ENCODE peak calls at places on chromosome 21, in six cellular contexts. One of them, this sample, is unnamed.

GRCh38 chr21:34737115-34737514 is 68.3 kb downstream of the CLIC6 start:
- DNase-seq in PC-9: no peak
- DNase-seq in SJSA1: no peak
- DNase-seq in Peyer's patch: no peak
- DNase-seq in aorta: no peak
- DNase-seq in CD8-positive, alpha-beta T cell: no peak
- DNase-seq in this sample: no peak

GRCh38 chr21:31875424-31876097 is 2.7 kb downstream of the HUNK start:
- DNase-seq in SJSA1: no peak
- DNase-seq in PC-9: no peak
- DNase-seq in CD8-positive, alpha-beta T cell: no peak
- DNase-seq in aorta: no peak
- DNase-seq in Peyer's patch: no peak
- DNase-seq in this sample: no peak

GRCh38 chr21:28521932-28522826 is 470.5 kb downstream of the LTN1 start:
- DNase-seq in CD8-positive, alpha-beta T cell: no peak
- DNase-seq in aorta: no peak
- DNase-seq in Peyer's patch: no peak
- DNase-seq in SJSA1: no peak
- DNase-seq in PC-9: no peak
- DNase-seq in this sample: no peak

GRCh38 chr21:34869541-34869940 is 179.6 kb downstream of the RUNX1 start:
- DNase-seq in Peyer's patch: no peak
- DNase-seq in CD8-positive, alpha-beta T cell: no peak
- DNase-seq in aorta: no peak
- DNase-seq in SJSA1: no peak
- DNase-seq in PC-9: no peak
- DNase-seq in this sample: no peak

GRCh38 chr21:15742694-15743093 is 12.9 kb downstream of the USP25 start:
- DNase-seq in aorta: no peak
- DNase-seq in PC-9: no peak
- DNase-seq in Peyer's patch: no peak
- DNase-seq in SJSA1: no peak
- DNase-seq in CD8-positive, alpha-beta T cell: no peak
- DNase-seq in this sample: no peak

GRCh38 chr21:17196619-17197018 is 316.2 kb upstream of the CXADR start:
- DNase-seq in PC-9: no peak
- DNase-seq in SJSA1: no peak
- DNase-seq in aorta: no peak
- DNase-seq in Peyer's patch: no peak
- DNase-seq in CD8-positive, alpha-beta T cell: no peak
- DNase-seq in this sample: no peak

GRCh38 chr21:25361765-25362164 is 245.5 kb downstream of the MRPL39 start:
- DNase-seq in PC-9: no peak
- DNase-seq in Peyer's patch: no peak
- DNase-seq in SJSA1: no peak
- DNase-seq in aorta: no peak
- DNase-seq in CD8-positive, alpha-beta T cell: no peak
- DNase-seq in this sample: no peak

GRCh38 chr21:46253610-46254124 is 25.1 kb upstream of the LSS start:
- DNase-seq in PC-9: no peak
- DNase-seq in Peyer's patch: no peak
- DNase-seq in SJSA1: no peak
- DNase-seq in aorta: no peak
- DNase-seq in CD8-positive, alpha-beta T cell: peak
- DNase-seq in this sample: no peak

GRCh38 chr21:29721242-29721641 is 218.6 kb downstream of the GRIK1 start:
- DNase-seq in PC-9: no peak
- DNase-seq in CD8-positive, alpha-beta T cell: no peak
- DNase-seq in Peyer's patch: no peak
- DNase-seq in SJSA1: no peak
- DNase-seq in aorta: no peak
- DNase-seq in this sample: no peak

GRCh38 chr21:45478816-45479669 is 63.2 kb downstream of the SLC19A1 start:
- DNase-seq in PC-9: no peak
- DNase-seq in aorta: no peak
- DNase-seq in Peyer's patch: no peak
- DNase-seq in SJSA1: no peak
- DNase-seq in CD8-positive, alpha-beta T cell: no peak
- DNase-seq in this sample: no peak

GRCh38 chr21:33401617-33401967 is 1.6 kb upstream of the IFNGR2 start:
- DNase-seq in SJSA1: no peak
- DNase-seq in aorta: peak
- DNase-seq in CD8-positive, alpha-beta T cell: no peak
- DNase-seq in Peyer's patch: no peak
- DNase-seq in PC-9: no peak
- DNase-seq in this sample: no peak

GRCh38 chr21:46196733-46197132 is 12.5 kb upstream of the SPATC1L start:
- DNase-seq in CD8-positive, alpha-beta T cell: no peak
- DNase-seq in aorta: peak
- DNase-seq in PC-9: no peak
- DNase-seq in SJSA1: no peak
- DNase-seq in Peyer's patch: no peak
- DNase-seq in this sample: no peak

GRCh38 chr21:46347791-46348381 is 23.9 kb downstream of the PCNT start:
- DNase-seq in Peyer's patch: no peak
- DNase-seq in SJSA1: peak
- DNase-seq in aorta: peak
- DNase-seq in PC-9: no peak
- DNase-seq in CD8-positive, alpha-beta T cell: no peak
- DNase-seq in this sample: no peak

GRCh38 chr21:27570306-27570868 is 603.5 kb upstream of the ADAMTS5 start:
- DNase-seq in CD8-positive, alpha-beta T cell: no peak
- DNase-seq in SJSA1: peak
- DNase-seq in aorta: peak
- DNase-seq in PC-9: no peak
- DNase-seq in Peyer's patch: no peak
- DNase-seq in this sample: no peak

GRCh38 chr21:46111193-46111571 is 13.3 kb downstream of the COL6A2 start:
- DNase-seq in CD8-positive, alpha-beta T cell: no peak
- DNase-seq in aorta: peak
- DNase-seq in PC-9: no peak
- DNase-seq in Peyer's patch: no peak
- DNase-seq in SJSA1: peak
- DNase-seq in this sample: no peak

GRCh38 chr21:32717851-32718316 is 9.9 kb downstream of the SYNJ1 start:
- DNase-seq in CD8-positive, alpha-beta T cell: no peak
- DNase-seq in aorta: no peak
- DNase-seq in PC-9: no peak
- DNase-seq in SJSA1: no peak
- DNase-seq in Peyer's patch: no peak
- DNase-seq in this sample: no peak

GRCh38 chr21:43712268-43712942 is 6.5 kb upstream of the PDXK start:
- DNase-seq in SJSA1: no peak
- DNase-seq in Peyer's patch: no peak
- DNase-seq in aorta: peak
- DNase-seq in CD8-positive, alpha-beta T cell: no peak
- DNase-seq in PC-9: peak
- DNase-seq in this sample: no peak

GRCh38 chr21:43953028-43953427 is 59.1 kb upstream of the TRAPPC10 start:
- DNase-seq in SJSA1: no peak
- DNase-seq in aorta: no peak
- DNase-seq in PC-9: no peak
- DNase-seq in CD8-positive, alpha-beta T cell: no peak
- DNase-seq in Peyer's patch: no peak
- DNase-seq in this sample: no peak

GRCh38 chr21:14838400-14838799 is 226.4 kb downstream of the NRIP1 start:
- DNase-seq in SJSA1: no peak
- DNase-seq in CD8-positive, alpha-beta T cell: no peak
- DNase-seq in Peyer's patch: no peak
- DNase-seq in PC-9: no peak
- DNase-seq in aorta: no peak
- DNase-seq in this sample: no peak

DNA sequence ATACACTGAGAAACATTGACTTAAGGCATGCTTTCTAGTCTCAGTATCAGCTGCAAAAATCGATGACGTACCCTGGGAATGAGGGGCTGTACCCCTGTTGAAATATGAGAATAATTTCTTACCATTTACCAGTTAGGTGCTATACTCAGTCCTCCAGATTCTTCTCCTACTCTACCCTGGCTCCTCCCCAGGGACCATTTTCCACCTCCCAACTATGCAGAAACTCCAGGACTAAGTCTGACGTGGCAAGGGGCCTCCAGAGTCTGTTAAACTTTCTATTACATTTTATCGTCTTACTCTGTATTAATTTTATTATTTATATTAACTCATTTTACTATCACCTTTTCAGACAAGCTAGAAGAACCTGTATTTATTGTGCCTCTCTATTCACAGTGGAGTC is 124.3 kb downstream of the CYYR1 start:
- DNase-seq in PC-9: no peak
- DNase-seq in SJSA1: no peak
- DNase-seq in aorta: peak
- DNase-seq in Peyer's patch: no peak
- DNase-seq in CD8-positive, alpha-beta T cell: no peak
- DNase-seq in this sample: no peak
- H3K27ac ChIP-seq in PC-9: no peak
- H3K27ac ChIP-seq in SJSA1: no peak
- H3K27ac ChIP-seq in aorta: peak
- H3K27ac ChIP-seq in Peyer's patch: no peak
- H3K27ac ChIP-seq in CD8-positive, alpha-beta T cell: no peak
- H3K27ac ChIP-seq in this sample: peak

GRCh38 chr21:38910390-38911008 is 104.8 kb downstream of the ETS2 start:
- DNase-seq in aorta: no peak
- DNase-seq in CD8-positive, alpha-beta T cell: no peak
- DNase-seq in PC-9: peak
- DNase-seq in SJSA1: peak
- DNase-seq in Peyer's patch: no peak
- DNase-seq in this sample: no peak

GRCh38 chr21:38909109-38909508 is 103.4 kb downstream of the ETS2 start:
- DNase-seq in Peyer's patch: no peak
- DNase-seq in aorta: no peak
- DNase-seq in CD8-positive, alpha-beta T cell: no peak
- DNase-seq in PC-9: no peak
- DNase-seq in SJSA1: no peak
- DNase-seq in this sample: no peak

GRCh38 chr21:38908537-38908936 is 102.8 kb downstream of the ETS2 start:
- DNase-seq in aorta: no peak
- DNase-seq in PC-9: no peak
- DNase-seq in Peyer's patch: no peak
- DNase-seq in CD8-positive, alpha-beta T cell: no peak
- DNase-seq in SJSA1: no peak
- DNase-seq in this sample: no peak

GRCh38 chr21:38911523-38912354 is 106.0 kb downstream of the ETS2 start:
- DNase-seq in SJSA1: no peak
- DNase-seq in CD8-positive, alpha-beta T cell: no peak
- DNase-seq in Peyer's patch: no peak
- DNase-seq in PC-9: peak
- DNase-seq in aorta: no peak
- DNase-seq in this sample: no peak

GRCh38 chr21:38909929-38910328 is 104.2 kb downstream of the ETS2 start:
- DNase-seq in Peyer's patch: no peak
- DNase-seq in SJSA1: no peak
- DNase-seq in PC-9: no peak
- DNase-seq in CD8-positive, alpha-beta T cell: no peak
- DNase-seq in aorta: no peak
- DNase-seq in this sample: no peak
- H3K27ac ChIP-seq in Peyer's patch: peak
- H3K27ac ChIP-seq in SJSA1: no peak
- H3K27ac ChIP-seq in PC-9: peak
- H3K27ac ChIP-seq in CD8-positive, alpha-beta T cell: no peak
- H3K27ac ChIP-seq in aorta: no peak
- H3K27ac ChIP-seq in this sample: peak

DNA sequence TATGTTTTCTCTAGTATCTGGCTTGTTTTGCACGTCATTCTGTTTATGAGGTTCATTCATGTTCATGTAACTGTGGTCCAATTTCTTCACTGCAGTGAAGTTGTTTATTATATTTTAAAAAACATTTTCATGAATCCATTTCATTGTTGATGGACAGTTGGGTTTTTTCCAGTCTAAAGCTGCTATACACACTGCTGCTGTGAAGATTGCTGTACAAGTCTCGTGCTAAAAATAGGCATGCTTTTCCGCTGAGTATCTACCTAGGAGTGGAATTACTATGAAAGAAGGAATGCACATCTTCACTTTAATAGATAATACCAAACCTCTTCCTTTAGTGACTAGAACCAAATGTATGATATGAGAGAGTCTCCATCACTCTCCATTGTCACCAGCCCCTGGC is 49.0 kb upstream of the ETS2 start:
- DNase-seq in SJSA1: peak
- DNase-seq in CD8-positive, alpha-beta T cell: no peak
- DNase-seq in Peyer's patch: no peak
- DNase-seq in aorta: no peak
- DNase-seq in PC-9: no peak
- DNase-seq in this sample: no peak
- H3K27ac ChIP-seq in SJSA1: peak
- H3K27ac ChIP-seq in CD8-positive, alpha-beta T cell: no peak
- H3K27ac ChIP-seq in Peyer's patch: peak
- H3K27ac ChIP-seq in aorta: no peak
- H3K27ac ChIP-seq in PC-9: no peak
- H3K27ac ChIP-seq in this sample: no peak

GRCh38 chr21:20997308-20997632 is 939 bp upstream of the NCAM2 start:
- DNase-seq in CD8-positive, alpha-beta T cell: no peak
- DNase-seq in PC-9: no peak
- DNase-seq in SJSA1: no peak
- DNase-seq in Peyer's patch: no peak
- DNase-seq in aorta: no peak
- DNase-seq in this sample: peak

GRCh38 chr21:20998886-20999285 is 677 bp downstream of the NCAM2 start:
- DNase-seq in PC-9: no peak
- DNase-seq in SJSA1: no peak
- DNase-seq in aorta: no peak
- DNase-seq in CD8-positive, alpha-beta T cell: no peak
- DNase-seq in Peyer's patch: no peak
- DNase-seq in this sample: no peak

GRCh38 chr21:20996421-20997307 is 1.5 kb upstream of the NCAM2 start:
- DNase-seq in PC-9: no peak
- DNase-seq in CD8-positive, alpha-beta T cell: no peak
- DNase-seq in SJSA1: no peak
- DNase-seq in Peyer's patch: no peak
- DNase-seq in aorta: no peak
- DNase-seq in this sample: no peak

GRCh38 chr21:20998456-20998789 is 214 bp downstream of the NCAM2 start:
- DNase-seq in aorta: no peak
- DNase-seq in Peyer's patch: no peak
- DNase-seq in PC-9: no peak
- DNase-seq in CD8-positive, alpha-beta T cell: no peak
- DNase-seq in SJSA1: no peak
- DNase-seq in this sample: no peak

GRCh38 chr21:20997633-20998455 is at the start of gene NCAM2:
- DNase-seq in aorta: peak
- DNase-seq in Peyer's patch: no peak
- DNase-seq in CD8-positive, alpha-beta T cell: peak
- DNase-seq in SJSA1: no peak
- DNase-seq in PC-9: no peak
- DNase-seq in this sample: peak
- H3K27ac ChIP-seq in aorta: no peak
- H3K27ac ChIP-seq in Peyer's patch: no peak
- H3K27ac ChIP-seq in CD8-positive, alpha-beta T cell: no peak
- H3K27ac ChIP-seq in SJSA1: no peak
- H3K27ac ChIP-seq in PC-9: no peak
- H3K27ac ChIP-seq in this sample: peak

GRCh38 chr21:42144679-42145568 is 73.8 kb downstream of the UMODL1 start:
- DNase-seq in PC-9: no peak
- DNase-seq in CD8-positive, alpha-beta T cell: no peak
- DNase-seq in aorta: no peak
- DNase-seq in Peyer's patch: no peak
- DNase-seq in SJSA1: no peak
- DNase-seq in this sample: no peak
- H3K27ac ChIP-seq in PC-9: no peak
- H3K27ac ChIP-seq in CD8-positive, alpha-beta T cell: no peak
- H3K27ac ChIP-seq in aorta: no peak
- H3K27ac ChIP-seq in Peyer's patch: no peak
- H3K27ac ChIP-seq in SJSA1: no peak
- H3K27ac ChIP-seq in this sample: peak

GRCh38 chr21:39451332-39452206 is at the start of gene SH3BGR:
- DNase-seq in SJSA1: no peak
- DNase-seq in CD8-positive, alpha-beta T cell: no peak
- DNase-seq in Peyer's patch: no peak
- DNase-seq in aorta: peak
- DNase-seq in PC-9: no peak
- DNase-seq in this sample: no peak
- H3K27ac ChIP-seq in SJSA1: peak
- H3K27ac ChIP-seq in CD8-positive, alpha-beta T cell: no peak
- H3K27ac ChIP-seq in Peyer's patch: peak
- H3K27ac ChIP-seq in aorta: peak
- H3K27ac ChIP-seq in PC-9: no peak
- H3K27ac ChIP-seq in this sample: peak

This sample was measured in caudate nucleus.